ENCODE peak calls at places on chromosome 16, in five cellular contexts. R is GM23338; Q is pulmonary artery endothelial cell; G is stimulated activated CD8-positive, alpha-beta memory T cell treated with anti-CD3 and anti-CD28 coated beads, Interleukin-7, amount 100 ng/mL, for 1 hour; K is activated naive CD8-positive, alpha-beta T cell treated with anti-CD3 and anti-CD28 coated beads for 36 hours. J is an unnamed sample.

GRCh38 chr16:23856345-23856744 is 20.6 kb downstream of the PRKCB start:
- DNase-seq in K (no peak), Q (no peak), R (no peak), G (no peak), J (no peak)

GRCh38 chr16:3095869-3096268 is 3.2 kb downstream of the ZSCAN10 start:
- DNase-seq in K (peak), G (no peak), R (peak), Q (no peak), J (peak)

GRCh38 chr16:15575293-15576049 is 67.5 kb downstream of the MARF1 start:
- DNase-seq in R (no peak), G (no peak), K (no peak), Q (no peak), J (no peak)

GRCh38 chr16:24273511-24273910 is 17.4 kb downstream of the CACNG3 start:
- DNase-seq in K (no peak), Q (no peak), G (no peak), R (no peak), J (no peak)

GRCh38 chr16:11312718-11313492 is 31.8 kb upstream of the PRM1 start:
- DNase-seq in R (peak), G (no peak), Q (no peak), K (peak), J (no peak)

GRCh38 chr16:84568066-84568465 is 49.8 kb downstream of the COTL1 start:
- DNase-seq in Q (no peak), K (no peak), R (no peak), G (no peak), J (no peak)

GRCh38 chr16:27767971-27768591 is 218.1 kb downstream of the KATNIP start:
- DNase-seq in Q (no peak), K (no peak), R (no peak), G (no peak), J (no peak)

GRCh38 chr16:84484579-84485254 is 19.7 kb downstream of the MEAK7 start:
- DNase-seq in Q (peak), K (no peak), R (peak), G (no peak), J (peak)

GRCh38 chr16:55492756-55493380 is 13.9 kb downstream of the MMP2 start:
- DNase-seq in K (no peak), Q (no peak), G (no peak), R (no peak), J (no peak)

GRCh38 chr16:73794936-73795335 is 501.7 kb upstream of the PSMD7 start:
- DNase-seq in Q (no peak), G (no peak), K (no peak), R (no peak), J (no peak)

GRCh38 chr16:67489401-67490083 is 6.2 kb upstream of the AGRP start:
- DNase-seq in Q (no peak), K (no peak), R (no peak), G (no peak), J (no peak)

GRCh38 chr16:89408315-89408714 is 82.0 kb downstream of the ANKRD11 start:
- DNase-seq in G (no peak), K (no peak), R (no peak), Q (no peak), J (no peak)

GRCh38 chr16:50742521-50743150 is 750 bp downstream of the CYLD start:
- DNase-seq in R (peak), G (no peak), Q (no peak), K (peak), J (peak)